ENCODE peak calls at places on chromosomes 13 and 19, in nine cellular contexts. A, O, T, R, D, K, W, H and Y are unnamed samples.

GRCh38 chr13:23709521-23709920 is 139.3 kb downstream of the TNFRSF19 start:
- DNase-seq in K (no peak), D (no peak), W (no peak), R (no peak), O (no peak), H (peak; percentile 32), A (no peak), T (no peak), Y (peak; percentile 77)

GRCh38 chr19:48991823-48992570 is 1.1 kb downstream of the GYS1 start:
- DNase-seq in O (peak; percentile 63), W (peak; percentile 47), H (peak; percentile 83), R (no peak), T (peak; percentile 80), D (peak; percentile 87), K (peak; percentile 77), A (peak; percentile 80), Y (peak; percentile 99)

GRCh38 chr19:42208612-42209011 is 8.9 kb downstream of the DEDD2 start:
- DNase-seq in O (no peak), W (no peak), K (no peak), A (no peak), T (no peak), D (no peak), H (no peak), R (no peak), Y (peak; percentile 8)

GRCh38 chr19:33435706-33436359 is 62.3 kb downstream of the CEBPG start:
- DNase-seq in H (no peak), A (no peak), R (no peak), O (peak; percentile 25), D (no peak), W (no peak), K (no peak), T (no peak), Y (no peak)

GRCh38 chr19:56725829-56726424 is 54.4 kb upstream of the ZNF835 start:
- DNase-seq in T (no peak), O (no peak), D (peak; percentile 37), H (peak; percentile 10), K (no peak), A (no peak), R (no peak), W (no peak), Y (no peak)

GRCh38 chr13:21399741-21400140 is 59.4 kb downstream of the ZDHHC20 start:
- DNase-seq in D (no peak), T (no peak), O (no peak), A (no peak), R (no peak), K (peak; percentile 15), H (peak; percentile 18), W (no peak), Y (peak; percentile 45)

GRCh38 chr13:44312898-44313551 is 60.6 kb upstream of the SERP2 start:
- DNase-seq in D (no peak), T (peak; percentile 99), A (no peak), O (no peak), R (peak; percentile 82), K (peak; percentile 82), H (peak; percentile 94), W (no peak), Y (peak; percentile 82)

GRCh38 chr13:73096173-73097117 is 37.6 kb downstream of the KLF5 start:
- DNase-seq in K (peak; percentile 1), T (peak; percentile 11), D (no peak), W (no peak), R (no peak), H (peak; percentile 50), O (no peak), A (no peak), Y (no peak)

GRCh38 chr13:112114391-112114790 is 47.4 kb downstream of the SOX1 start:
- DNase-seq in H (no peak), T (no peak), K (no peak), A (peak; percentile 31), R (no peak), O (no peak), W (no peak), D (no peak), Y (no peak)

GRCh38 chr19:15238639-15239155 is 6.4 kb upstream of the EPHX3 start:
- DNase-seq in A (peak; percentile 76), H (no peak), W (no peak), K (no peak), R (no peak), T (no peak), O (no peak), D (no peak), Y (peak; percentile 88)

GRCh38 chr19:15241259-15241658 is 9.0 kb upstream of the EPHX3 start:
- DNase-seq in W (no peak), A (no peak), H (no peak), T (peak; percentile 28), K (no peak), O (no peak), D (no peak), R (no peak), Y (peak; percentile 89)

GRCh38 chr19:15239337-15239949 is 7.2 kb upstream of the EPHX3 start:
- DNase-seq in A (no peak), O (no peak), R (no peak), W (no peak), K (no peak), T (no peak), D (no peak), H (no peak), Y (peak; percentile 80)

GRCh38 chr19:15237759-15238638 is 5.8 kb upstream of the EPHX3 start:
- DNase-seq in K (no peak), H (no peak), W (no peak), T (no peak), R (no peak), D (no peak), A (no peak), O (no peak), Y (peak; percentile 45)

GRCh38 chr19:15240539-15240938 is 8.3 kb upstream of the EPHX3 start:
- DNase-seq in T (no peak), O (no peak), W (no peak), K (no peak), A (no peak), D (no peak), H (no peak), R (no peak), Y (peak; percentile 89)
- H3K4me3 ChIP-seq in T (no peak overlapping the region), O (no peak overlapping the region), W (no peak overlapping the region), K (no peak overlapping the region), A (no peak overlapping the region), D (no peak overlapping the region), H (no peak overlapping the region), R (no peak overlapping the region), Y (no peak overlapping the region)

DNA sequence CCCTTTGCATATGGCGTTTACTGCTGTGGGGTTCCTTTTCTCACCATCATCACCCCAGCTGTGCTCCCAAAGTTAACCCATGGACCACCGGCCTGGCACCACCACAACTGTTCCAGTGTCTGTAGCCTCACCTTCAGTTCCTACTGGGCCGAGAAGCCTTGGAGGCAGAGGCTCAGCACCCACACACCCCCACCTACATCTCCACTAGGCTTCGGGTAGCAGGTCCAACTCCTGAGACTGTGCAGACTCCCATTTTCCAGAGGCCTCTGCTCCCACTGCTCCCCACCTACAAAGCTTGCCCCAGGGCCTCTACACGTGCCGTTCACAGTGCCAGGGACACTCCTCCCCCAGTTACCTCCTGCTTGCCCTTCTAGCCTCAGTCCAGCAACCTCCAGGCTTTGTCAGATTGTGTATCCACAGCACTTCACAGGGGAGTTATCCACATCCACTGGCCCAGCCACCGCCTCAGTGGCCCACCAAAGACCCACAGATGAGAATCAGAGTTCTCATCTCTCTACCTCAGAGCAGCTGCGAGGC is 14.1 kb downstream of the SLC27A5 start:
- DNase-seq in K (no peak), H (no peak), D (no peak), R (no peak), W (no peak), T (no peak), O (no peak), A (no peak), Y (peak; percentile 44)
- H3K4me3 ChIP-seq in K (no peak overlapping the region), H (no peak overlapping the region), D (no peak overlapping the region), R (no peak overlapping the region), W (no peak overlapping the region), T (no peak overlapping the region), O (no peak overlapping the region), A (no peak overlapping the region), Y (no peak overlapping the region)

GRCh38 chr19:11504502-11505031 is 1.1 kb downstream of the ZNF653 start:
- DNase-seq in H (no peak), A (no peak), D (no peak), T (no peak), K (no peak), O (no peak), R (no peak), W (no peak), Y (peak; percentile 80)
- H3K4me3 ChIP-seq in H (peak overlapping the region; percentile 46), A (peak overlapping the region; percentile 81), D (peak overlapping the region; percentile 89), T (peak overlapping the region; percentile 52), K (peak overlapping the region; percentile 62), O (peak overlapping the region; percentile 91), R (peak overlapping the region; percentile 81), W (peak overlapping the region; percentile 69), Y (peak overlapping the region; percentile 88)

DNA sequence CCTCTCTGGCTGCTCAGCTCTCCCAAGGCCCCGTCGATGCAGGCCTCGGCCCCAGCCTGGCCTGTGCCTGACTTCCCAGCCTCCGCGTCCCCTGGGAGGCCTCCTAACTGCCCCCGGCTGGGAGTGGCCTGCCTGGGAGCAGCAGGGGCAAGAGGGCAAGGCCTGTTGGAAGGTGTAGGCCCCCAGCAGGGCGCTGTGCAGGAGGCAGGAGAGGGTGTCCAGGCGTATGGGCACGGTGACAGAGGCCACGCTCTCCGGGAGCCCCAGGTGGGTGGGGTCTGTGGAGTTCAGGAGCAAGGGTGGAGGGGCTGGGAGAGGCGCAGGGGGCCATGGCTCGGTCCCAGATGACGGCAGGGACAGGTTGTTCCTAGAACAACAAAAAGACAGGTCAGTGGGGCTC is 1.2 kb downstream of the C19orf84 start:
- DNase-seq in A (no peak), K (no peak), D (no peak), T (no peak), O (no peak), W (no peak), H (no peak), R (no peak), Y (no peak)
- H3K4me3 ChIP-seq in A (no peak overlapping the region), K (no peak overlapping the region), D (no peak overlapping the region), T (no peak overlapping the region), O (no peak overlapping the region), W (no peak overlapping the region), H (no peak overlapping the region), R (no peak overlapping the region), Y (no peak overlapping the region)

GRCh38 chr13:67228909-67229308 is 1.2 kb downstream of the PCDH9 start:
- DNase-seq in T (peak; percentile 31), H (no peak), W (no peak), D (no peak), O (no peak), R (no peak), A (no peak), K (no peak), Y (no peak)
- H3K4me3 ChIP-seq in T (peak overlapping the region; percentile 53), H (peak overlapping the region; percentile 63), W (peak overlapping the region; percentile 49), D (peak overlapping the region; percentile 88), O (peak overlapping the region; percentile 82), R (peak overlapping the region; percentile 70), A (peak overlapping the region; percentile 54), K (peak overlapping the region; percentile 85), Y (peak overlapping the region; percentile 89)